ENCODE peak calls at places on chromosome 22, in four cellular contexts. One of them, this sample, is unnamed.

GRCh38 chr22:37187891-37188761 is at the start of gene C1QTNF6:
- DNase-seq in fibroblast of mammary gland: peak; percentile 35
- DNase-seq in brain microvascular endothelial cell: no peak
- DNase-seq in activated naive CD4-positive, alpha-beta T cell treated with anti-CD3 and anti-CD28 coated beads, Interleukin-2, amount 10 ng/mL, durations not matched to agents 7 days and 5 days: no peak
- DNase-seq in this sample: no peak

GRCh38 chr22:26534874-26535470 is 22.7 kb upstream of the TFIP11 start:
- DNase-seq in fibroblast of mammary gland: no peak
- DNase-seq in brain microvascular endothelial cell: no peak
- DNase-seq in activated naive CD4-positive, alpha-beta T cell treated with anti-CD3 and anti-CD28 coated beads, Interleukin-2, amount 10 ng/mL, durations not matched to agents 7 days and 5 days: no peak
- DNase-seq in this sample: no peak

GRCh38 chr22:24107668-24108067 is 73.6 kb upstream of the SUSD2 start:
- DNase-seq in fibroblast of mammary gland: peak; percentile 92
- DNase-seq in brain microvascular endothelial cell: peak; percentile 61
- DNase-seq in activated naive CD4-positive, alpha-beta T cell treated with anti-CD3 and anti-CD28 coated beads, Interleukin-2, amount 10 ng/mL, durations not matched to agents 7 days and 5 days: peak; percentile 29
- DNase-seq in this sample: no peak

GRCh38 chr22:40058265-40058664 is 63.5 kb downstream of the FAM83F start:
- DNase-seq in fibroblast of mammary gland: no peak
- DNase-seq in brain microvascular endothelial cell: no peak
- DNase-seq in activated naive CD4-positive, alpha-beta T cell treated with anti-CD3 and anti-CD28 coated beads, Interleukin-2, amount 10 ng/mL, durations not matched to agents 7 days and 5 days: peak; percentile 37
- DNase-seq in this sample: no peak

GRCh38 chr22:38169116-38169515 is 12.5 kb downstream of the PLA2G6 start:
- DNase-seq in fibroblast of mammary gland: no peak
- DNase-seq in brain microvascular endothelial cell: no peak
- DNase-seq in activated naive CD4-positive, alpha-beta T cell treated with anti-CD3 and anti-CD28 coated beads, Interleukin-2, amount 10 ng/mL, durations not matched to agents 7 days and 5 days: no peak
- DNase-seq in this sample: no peak

GRCh38 chr22:39146256-39147101 is 6.0 kb downstream of the CBX7 start:
- DNase-seq in fibroblast of mammary gland: no peak
- DNase-seq in brain microvascular endothelial cell: no peak
- DNase-seq in activated naive CD4-positive, alpha-beta T cell treated with anti-CD3 and anti-CD28 coated beads, Interleukin-2, amount 10 ng/mL, durations not matched to agents 7 days and 5 days: no peak
- DNase-seq in this sample: no peak

GRCh38 chr22:43847376-43848289 is 14.7 kb downstream of the SULT4A1 start:
- DNase-seq in fibroblast of mammary gland: no peak
- DNase-seq in brain microvascular endothelial cell: no peak
- DNase-seq in activated naive CD4-positive, alpha-beta T cell treated with anti-CD3 and anti-CD28 coated beads, Interleukin-2, amount 10 ng/mL, durations not matched to agents 7 days and 5 days: peak; percentile 17
- DNase-seq in this sample: no peak

GRCh38 chr22:22480940-22481339 is 27.6 kb downstream of the ZNF280B start:
- DNase-seq in fibroblast of mammary gland: no peak
- DNase-seq in brain microvascular endothelial cell: no peak
- DNase-seq in activated naive CD4-positive, alpha-beta T cell treated with anti-CD3 and anti-CD28 coated beads, Interleukin-2, amount 10 ng/mL, durations not matched to agents 7 days and 5 days: no peak
- DNase-seq in this sample: no peak

GRCh38 chr22:38799265-38800002 is 5.5 kb upstream of the DNAL4 start:
- DNase-seq in fibroblast of mammary gland: peak; percentile 89
- DNase-seq in brain microvascular endothelial cell: no peak
- DNase-seq in activated naive CD4-positive, alpha-beta T cell treated with anti-CD3 and anti-CD28 coated beads, Interleukin-2, amount 10 ng/mL, durations not matched to agents 7 days and 5 days: no peak
- DNase-seq in this sample: no peak

GRCh38 chr22:48331266-48331665 is 1496.4 kb downstream of the BRD1 start:
- DNase-seq in fibroblast of mammary gland: no peak
- DNase-seq in brain microvascular endothelial cell: no peak
- DNase-seq in activated naive CD4-positive, alpha-beta T cell treated with anti-CD3 and anti-CD28 coated beads, Interleukin-2, amount 10 ng/mL, durations not matched to agents 7 days and 5 days: no peak
- DNase-seq in this sample: no peak

GRCh38 chr22:28477556-28477955 is 202.1 kb downstream of the TTC28 start:
- DNase-seq in fibroblast of mammary gland: no peak
- DNase-seq in brain microvascular endothelial cell: no peak
- DNase-seq in activated naive CD4-positive, alpha-beta T cell treated with anti-CD3 and anti-CD28 coated beads, Interleukin-2, amount 10 ng/mL, durations not matched to agents 7 days and 5 days: no peak
- DNase-seq in this sample: no peak

GRCh38 chr22:24271406-24271760 is 752 bp downstream of the SPECC1L start:
- DNase-seq in fibroblast of mammary gland: peak; percentile 42
- DNase-seq in brain microvascular endothelial cell: no peak
- DNase-seq in activated naive CD4-positive, alpha-beta T cell treated with anti-CD3 and anti-CD28 coated beads, Interleukin-2, amount 10 ng/mL, durations not matched to agents 7 days and 5 days: no peak
- DNase-seq in this sample: no peak

GRCh38 chr22:49863936-49864335 is 10.3 kb downstream of the ZBED4 start:
- DNase-seq in fibroblast of mammary gland: no peak
- DNase-seq in brain microvascular endothelial cell: no peak
- DNase-seq in activated naive CD4-positive, alpha-beta T cell treated with anti-CD3 and anti-CD28 coated beads, Interleukin-2, amount 10 ng/mL, durations not matched to agents 7 days and 5 days: peak; percentile 44
- DNase-seq in this sample: no peak

GRCh38 chr22:19124377-19124776 is 2.2 kb upstream of the DGCR2 start:
- DNase-seq in fibroblast of mammary gland: no peak
- DNase-seq in brain microvascular endothelial cell: no peak
- DNase-seq in activated naive CD4-positive, alpha-beta T cell treated with anti-CD3 and anti-CD28 coated beads, Interleukin-2, amount 10 ng/mL, durations not matched to agents 7 days and 5 days: no peak
- DNase-seq in this sample: no peak

GRCh38 chr22:43085658-43086606 is 3.3 kb downstream of the TTLL1 start:
- DNase-seq in fibroblast of mammary gland: no peak
- DNase-seq in brain microvascular endothelial cell: no peak
- DNase-seq in activated naive CD4-positive, alpha-beta T cell treated with anti-CD3 and anti-CD28 coated beads, Interleukin-2, amount 10 ng/mL, durations not matched to agents 7 days and 5 days: no peak
- DNase-seq in this sample: no peak

GRCh38 chr22:37301144-37301820 is 19.0 kb downstream of the CYTH4 start:
- DNase-seq in fibroblast of mammary gland: no peak
- DNase-seq in brain microvascular endothelial cell: no peak
- DNase-seq in activated naive CD4-positive, alpha-beta T cell treated with anti-CD3 and anti-CD28 coated beads, Interleukin-2, amount 10 ng/mL, durations not matched to agents 7 days and 5 days: no peak
- DNase-seq in this sample: no peak

GRCh38 chr22:29702931-29703594 is 16.7 kb upstream of the CABP7 start:
- DNase-seq in fibroblast of mammary gland: no peak
- DNase-seq in brain microvascular endothelial cell: no peak
- DNase-seq in activated naive CD4-positive, alpha-beta T cell treated with anti-CD3 and anti-CD28 coated beads, Interleukin-2, amount 10 ng/mL, durations not matched to agents 7 days and 5 days: no peak
- DNase-seq in this sample: no peak

GRCh38 chr22:31983911-31984661 is 39.8 kb downstream of the YWHAH start:
- DNase-seq in fibroblast of mammary gland: no peak
- DNase-seq in brain microvascular endothelial cell: no peak
- DNase-seq in activated naive CD4-positive, alpha-beta T cell treated with anti-CD3 and anti-CD28 coated beads, Interleukin-2, amount 10 ng/mL, durations not matched to agents 7 days and 5 days: no peak
- DNase-seq in this sample: no peak

GRCh38 chr22:44243761-44244160 is 63.0 kb downstream of the PARVG start:
- DNase-seq in fibroblast of mammary gland: no peak
- DNase-seq in brain microvascular endothelial cell: no peak
- DNase-seq in activated naive CD4-positive, alpha-beta T cell treated with anti-CD3 and anti-CD28 coated beads, Interleukin-2, amount 10 ng/mL, durations not matched to agents 7 days and 5 days: no peak
- DNase-seq in this sample: no peak

GRCh38 chr22:27768027-27768640 is 33.4 kb downstream of the MN1 start:
- DNase-seq in fibroblast of mammary gland: no peak
- DNase-seq in brain microvascular endothelial cell: no peak
- DNase-seq in activated naive CD4-positive, alpha-beta T cell treated with anti-CD3 and anti-CD28 coated beads, Interleukin-2, amount 10 ng/mL, durations not matched to agents 7 days and 5 days: no peak
- DNase-seq in this sample: no peak

GRCh38 chr22:46373166-46373565 is 37.7 kb downstream of the TRMU start:
- DNase-seq in fibroblast of mammary gland: no peak
- DNase-seq in brain microvascular endothelial cell: no peak
- DNase-seq in activated naive CD4-positive, alpha-beta T cell treated with anti-CD3 and anti-CD28 coated beads, Interleukin-2, amount 10 ng/mL, durations not matched to agents 7 days and 5 days: no peak
- DNase-seq in this sample: no peak

GRCh38 chr22:29912605-29913398 is 29.8 kb downstream of the MTMR3 start:
- DNase-seq in fibroblast of mammary gland: peak; percentile 91
- DNase-seq in brain microvascular endothelial cell: peak; percentile 74
- DNase-seq in activated naive CD4-positive, alpha-beta T cell treated with anti-CD3 and anti-CD28 coated beads, Interleukin-2, amount 10 ng/mL, durations not matched to agents 7 days and 5 days: no peak
- DNase-seq in this sample: no peak

GRCh38 chr22:19174106-19175025 is 4.2 kb downstream of the SLC25A1 start:
- DNase-seq in fibroblast of mammary gland: peak; percentile 92
- DNase-seq in brain microvascular endothelial cell: peak; percentile 50
- DNase-seq in activated naive CD4-positive, alpha-beta T cell treated with anti-CD3 and anti-CD28 coated beads, Interleukin-2, amount 10 ng/mL, durations not matched to agents 7 days and 5 days: no peak
- DNase-seq in this sample: no peak

GRCh38 chr22:49589301-49589700 is 238.4 kb downstream of the BRD1 start:
- DNase-seq in fibroblast of mammary gland: no peak
- DNase-seq in brain microvascular endothelial cell: no peak
- DNase-seq in activated naive CD4-positive, alpha-beta T cell treated with anti-CD3 and anti-CD28 coated beads, Interleukin-2, amount 10 ng/mL, durations not matched to agents 7 days and 5 days: peak; percentile 6
- DNase-seq in this sample: no peak

GRCh38 chr22:39351689-39352214 is 2.0 kb downstream of the SYNGR1 start:
- DNase-seq in fibroblast of mammary gland: peak; percentile 10
- DNase-seq in brain microvascular endothelial cell: peak; percentile 62
- DNase-seq in activated naive CD4-positive, alpha-beta T cell treated with anti-CD3 and anti-CD28 coated beads, Interleukin-2, amount 10 ng/mL, durations not matched to agents 7 days and 5 days: no peak
- DNase-seq in this sample: no peak

GRCh38 chr22:43440103-43440387 is 28.2 kb downstream of the MPPED1 start:
- DNase-seq in fibroblast of mammary gland: no peak
- DNase-seq in brain microvascular endothelial cell: no peak
- DNase-seq in activated naive CD4-positive, alpha-beta T cell treated with anti-CD3 and anti-CD28 coated beads, Interleukin-2, amount 10 ng/mL, durations not matched to agents 7 days and 5 days: no peak
- DNase-seq in this sample: no peak

GRCh38 chr22:36156515-36157419 is 3.8 kb downstream of the APOL3 start:
- DNase-seq in fibroblast of mammary gland: peak; percentile 87
- DNase-seq in brain microvascular endothelial cell: peak; percentile 81
- DNase-seq in activated naive CD4-positive, alpha-beta T cell treated with anti-CD3 and anti-CD28 coated beads, Interleukin-2, amount 10 ng/mL, durations not matched to agents 7 days and 5 days: peak; percentile 73
- DNase-seq in this sample: peak; percentile 11

GRCh38 chr22:44188316-44188715 is 7.6 kb downstream of the PARVG start:
- DNase-seq in fibroblast of mammary gland: no peak
- DNase-seq in brain microvascular endothelial cell: no peak
- DNase-seq in activated naive CD4-positive, alpha-beta T cell treated with anti-CD3 and anti-CD28 coated beads, Interleukin-2, amount 10 ng/mL, durations not matched to agents 7 days and 5 days: no peak
- DNase-seq in this sample: no peak

GRCh38 chr22:46538816-46539163 is 1.4 kb upstream of the CELSR1 start:
- DNase-seq in fibroblast of mammary gland: peak; percentile 61
- DNase-seq in brain microvascular endothelial cell: peak; percentile 38
- DNase-seq in activated naive CD4-positive, alpha-beta T cell treated with anti-CD3 and anti-CD28 coated beads, Interleukin-2, amount 10 ng/mL, durations not matched to agents 7 days and 5 days: no peak
- DNase-seq in this sample: no peak

GRCh38 chr22:20146777-20147176 is 4.1 kb downstream of the CCDC188 start:
- DNase-seq in fibroblast of mammary gland: no peak
- DNase-seq in brain microvascular endothelial cell: no peak
- DNase-seq in activated naive CD4-positive, alpha-beta T cell treated with anti-CD3 and anti-CD28 coated beads, Interleukin-2, amount 10 ng/mL, durations not matched to agents 7 days and 5 days: no peak
- DNase-seq in this sample: no peak

GRCh38 chr22:46084943-46085830 is 65.1 kb upstream of the PPARA start:
- DNase-seq in fibroblast of mammary gland: peak; percentile 92
- DNase-seq in brain microvascular endothelial cell: no peak
- DNase-seq in activated naive CD4-positive, alpha-beta T cell treated with anti-CD3 and anti-CD28 coated beads, Interleukin-2, amount 10 ng/mL, durations not matched to agents 7 days and 5 days: no peak
- DNase-seq in this sample: no peak

GRCh38 chr22:29744902-29745301 is 21.9 kb downstream of the ZMAT5 start:
- DNase-seq in fibroblast of mammary gland: peak; percentile 70
- DNase-seq in brain microvascular endothelial cell: peak; percentile 15
- DNase-seq in activated naive CD4-positive, alpha-beta T cell treated with anti-CD3 and anti-CD28 coated beads, Interleukin-2, amount 10 ng/mL, durations not matched to agents 7 days and 5 days: no peak
- DNase-seq in this sample: no peak

GRCh38 chr22:32591620-32592019 is 117.0 kb downstream of the FBXO7 start:
- DNase-seq in fibroblast of mammary gland: peak; percentile 28
- DNase-seq in brain microvascular endothelial cell: peak; percentile 63
- DNase-seq in activated naive CD4-positive, alpha-beta T cell treated with anti-CD3 and anti-CD28 coated beads, Interleukin-2, amount 10 ng/mL, durations not matched to agents 7 days and 5 days: no peak
- DNase-seq in this sample: no peak

GRCh38 chr22:50674127-50674493 is 1.5 kb downstream of the SHANK3 start:
- DNase-seq in fibroblast of mammary gland: no peak
- DNase-seq in brain microvascular endothelial cell: no peak
- DNase-seq in activated naive CD4-positive, alpha-beta T cell treated with anti-CD3 and anti-CD28 coated beads, Interleukin-2, amount 10 ng/mL, durations not matched to agents 7 days and 5 days: no peak
- DNase-seq in this sample: no peak

GRCh38 chr22:21612858-21613257 is 17.0 kb downstream of the YDJC start:
- DNase-seq in fibroblast of mammary gland: no peak
- DNase-seq in brain microvascular endothelial cell: no peak
- DNase-seq in activated naive CD4-positive, alpha-beta T cell treated with anti-CD3 and anti-CD28 coated beads, Interleukin-2, amount 10 ng/mL, durations not matched to agents 7 days and 5 days: no peak
- DNase-seq in this sample: no peak

GRCh38 chr22:41181349-41182241 is 23.5 kb upstream of the L3MBTL2 start:
- DNase-seq in fibroblast of mammary gland: peak; percentile 74
- DNase-seq in brain microvascular endothelial cell: peak; percentile 22
- DNase-seq in activated naive CD4-positive, alpha-beta T cell treated with anti-CD3 and anti-CD28 coated beads, Interleukin-2, amount 10 ng/mL, durations not matched to agents 7 days and 5 days: no peak
- DNase-seq in this sample: no peak

GRCh38 chr22:40196628-40197027 is 18.9 kb downstream of the TNRC6B start:
- DNase-seq in fibroblast of mammary gland: peak; percentile 98
- DNase-seq in brain microvascular endothelial cell: peak; percentile 90
- DNase-seq in activated naive CD4-positive, alpha-beta T cell treated with anti-CD3 and anti-CD28 coated beads, Interleukin-2, amount 10 ng/mL, durations not matched to agents 7 days and 5 days: no peak
- DNase-seq in this sample: no peak

GRCh38 chr22:18078329-18079041 is 695 bp downstream of the PEX26 start:
- DNase-seq in fibroblast of mammary gland: peak; percentile 30
- DNase-seq in brain microvascular endothelial cell: no peak
- DNase-seq in activated naive CD4-positive, alpha-beta T cell treated with anti-CD3 and anti-CD28 coated beads, Interleukin-2, amount 10 ng/mL, durations not matched to agents 7 days and 5 days: peak; percentile 68
- DNase-seq in this sample: no peak

This sample was measured in esophagus squamous epithelium.